ENCODE peak calls at places on chromosome 5, in six cellular contexts. Q, Y, N, M, V and U are unnamed samples.
A peak's percentile ranks its signal among the peaks of the same experiment; 100 is the strongest.

GRCh38 chr5:132293066-132293991 is 865 bp upstream of the SLC22A4 start:
- DNase-seq in Q (peak; percentile 91), Y (peak; percentile 87), N (peak; percentile 97), M (peak; percentile 94), V (peak; percentile 85), U (peak; percentile 90)

GRCh38 chr5:52867809-52868208 is 80.1 kb downstream of the ITGA1 start:
- DNase-seq in Q (no peak), Y (no peak), N (no peak), M (no peak), V (no peak), U (no peak)

GRCh38 chr5:179620703-179621350 is 2.6 kb downstream of the HNRNPH1 start:
- DNase-seq in Q (peak; percentile 4), Y (no peak), N (no peak), M (no peak), V (no peak), U (no peak)

GRCh38 chr5:32687167-32687831 is 23.8 kb upstream of the NPR3 start:
- DNase-seq in Q (no peak), Y (no peak), N (no peak), M (no peak), V (no peak), U (no peak)

GRCh38 chr5:171990713-171991015 is 15.8 kb downstream of the FBXW11 start:
- DNase-seq in Q (no peak), Y (no peak), N (no peak), M (no peak), V (no peak), U (no peak)

GRCh38 chr5:72407541-72407940 is 87.4 kb downstream of the PTCD2 start:
- DNase-seq in Q (no peak), Y (no peak), N (no peak), M (no peak), V (no peak), U (no peak)

GRCh38 chr5:106801554-106801953 is 869.2 kb downstream of the EFNA5 start:
- DNase-seq in Q (no peak), Y (no peak), N (no peak), M (no peak), V (no peak), U (no peak)

GRCh38 chr5:154092356-154092755 is 53.6 kb downstream of the MFAP3 start:
- DNase-seq in Q (no peak), Y (no peak), N (no peak), M (no peak), V (no peak), U (no peak)

GRCh38 chr5:56535347-56535746 is 280.0 kb upstream of the MAP3K1 start:
- DNase-seq in Q (no peak), Y (no peak), N (no peak), M (no peak), V (no peak), U (no peak)

GRCh38 chr5:100903036-100903887 is at the start of gene ST8SIA4:
- DNase-seq in Q (peak; percentile 92), Y (peak; percentile 81), N (peak; percentile 30), M (peak; percentile 91), V (peak; percentile 91), U (peak; percentile 86)

GRCh38 chr5:35069188-35069587 is 21.4 kb upstream of the AGXT2 start:
- DNase-seq in Q (no peak), Y (no peak), N (no peak), M (no peak), V (no peak), U (no peak)

GRCh38 chr5:138664276-138664943 is 88.8 kb upstream of the CTNNA1 start:
- DNase-seq in Q (no peak), Y (no peak), N (no peak), M (no peak), V (no peak), U (no peak)

GRCh38 chr5:10259916-10260315 is 9.8 kb downstream of the CCT5 start:
- DNase-seq in Q (no peak), Y (no peak), N (no peak), M (no peak), V (no peak), U (peak; percentile 9)

GRCh38 chr5:130939059-130939458 is 226.0 kb downstream of the HINT1 start:
- DNase-seq in Q (no peak), Y (no peak), N (no peak), M (no peak), V (no peak), U (no peak)

GRCh38 chr5:107372723-107373487 is 297.8 kb downstream of the EFNA5 start:
- DNase-seq in Q (no peak), Y (no peak), N (no peak), M (no peak), V (no peak), U (no peak)

GRCh38 chr5:64384761-64385160 is 121.1 kb upstream of the RGS7BP start:
- DNase-seq in Q (no peak), Y (no peak), N (no peak), M (no peak), V (peak; percentile 18), U (no peak)

GRCh38 chr5:137822158-137822764 is 45.4 kb upstream of the MYOT start:
- DNase-seq in Q (no peak), Y (peak; percentile 22), N (no peak), M (no peak), V (peak; percentile 76), U (no peak)

GRCh38 chr5:116395178-116395577 is 179.4 kb downstream of the SEMA6A start:
- DNase-seq in Q (no peak), Y (no peak), N (no peak), M (no peak), V (peak; percentile 58), U (no peak)

GRCh38 chr5:68012429-68012828 is 203.1 kb upstream of the PIK3R1 start:
- DNase-seq in Q (no peak), Y (no peak), N (no peak), M (no peak), V (no peak), U (no peak)

GRCh38 chr5:55234171-55234700 is 828 bp upstream of the CCNO start:
- DNase-seq in Q (no peak), Y (no peak), N (peak; percentile 32), M (no peak), V (peak; percentile 62), U (peak; percentile 26)

DNA sequence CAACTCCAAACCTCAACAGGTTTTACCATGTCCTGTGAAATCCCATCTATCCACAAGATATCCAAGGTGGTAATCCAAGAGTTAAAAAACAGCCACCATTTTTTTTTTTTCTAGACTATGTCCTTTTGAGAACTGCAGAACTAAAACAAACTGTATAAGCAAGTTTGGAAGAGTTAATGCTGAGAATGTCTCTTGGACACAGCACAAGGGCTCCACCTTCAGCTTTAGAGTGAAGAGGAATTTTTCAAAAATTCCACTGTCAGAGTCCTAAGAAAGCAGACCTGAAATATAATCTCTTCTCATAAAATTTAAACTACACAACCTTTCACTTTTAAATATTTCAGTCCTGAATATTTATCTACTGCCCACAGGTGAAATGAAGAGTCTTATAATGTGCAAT is 167.8 kb upstream of the CCNG1 start:
- DNase-seq in Q (no peak), Y (no peak), N (no peak), M (no peak), V (peak; percentile 29), U (no peak)
- TF ChIP-seq CTCF in Q (no peak), Y (no peak), N (no peak), M (no peak), V (peak; percentile 52), U (peak; percentile 38)

DNA sequence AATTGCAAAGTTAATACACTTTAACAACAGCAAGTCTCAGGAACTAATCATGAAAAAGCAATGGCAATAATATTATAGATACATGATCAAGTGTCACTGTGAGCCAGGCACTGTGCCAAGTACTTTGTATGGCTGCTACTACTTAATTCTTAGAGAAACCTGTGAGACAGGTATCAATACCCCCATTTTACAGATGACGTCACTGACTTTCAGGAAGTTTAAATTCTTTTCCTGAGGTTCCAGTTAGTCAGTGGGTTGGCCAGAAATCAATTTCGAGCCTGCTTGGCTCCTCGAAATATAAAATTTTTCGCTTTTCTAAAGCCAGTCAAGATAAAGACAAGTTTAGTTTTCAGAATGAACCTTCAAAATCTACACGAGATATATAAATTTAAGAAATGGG is 130.3 kb downstream of the SLC12A2 start:
- DNase-seq in Q (no peak), Y (no peak), N (no peak), M (no peak), V (no peak), U (no peak)
- H3K4me3 ChIP-seq in Q (no peak overlapping the region), Y (no peak overlapping the region), N (no peak overlapping the region), M (no peak overlapping the region), V (no peak overlapping the region), U (no peak overlapping the region)

DNA sequence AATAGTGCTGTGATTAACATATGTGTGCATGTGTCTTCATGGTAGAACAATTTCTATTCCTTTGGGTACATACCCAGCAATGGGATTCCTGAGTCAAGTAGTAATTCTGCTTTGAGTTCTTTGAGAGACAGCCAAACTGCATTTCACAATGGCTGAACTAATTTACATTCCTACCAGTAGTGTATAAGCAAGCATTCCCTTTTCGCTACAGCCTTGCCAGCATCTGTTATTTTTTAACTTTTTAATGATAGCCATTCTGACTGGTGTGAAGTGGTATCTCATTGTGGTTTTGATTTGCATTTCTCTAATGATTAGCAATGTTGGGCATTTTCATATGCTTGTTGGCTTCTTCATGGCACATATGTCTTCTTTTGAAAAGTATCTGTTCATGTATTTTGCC is 308.5 kb downstream of the ARRDC3 start:
- DNase-seq in Q (no peak), Y (no peak), N (no peak), M (no peak), V (no peak), U (no peak)
- TF ChIP-seq CTCF in Q (peak; percentile 32), Y (no peak), N (no peak), M (peak; percentile 22), V (no peak), U (peak; percentile 79)

GRCh38 chr5:1536298-1537165 is 12.8 kb upstream of the LPCAT1 start:
- DNase-seq in Q (no peak), Y (no peak), N (peak; percentile 15), M (peak; percentile 46), V (no peak), U (peak; percentile 45)
- H3K4me3 ChIP-seq in Q (peak overlapping the region; percentile 31), Y (peak overlapping the region; percentile 31), N (no peak overlapping the region), M (peak overlapping the region; percentile 34), V (no peak overlapping the region), U (peak overlapping the region; percentile 32)

DNA sequence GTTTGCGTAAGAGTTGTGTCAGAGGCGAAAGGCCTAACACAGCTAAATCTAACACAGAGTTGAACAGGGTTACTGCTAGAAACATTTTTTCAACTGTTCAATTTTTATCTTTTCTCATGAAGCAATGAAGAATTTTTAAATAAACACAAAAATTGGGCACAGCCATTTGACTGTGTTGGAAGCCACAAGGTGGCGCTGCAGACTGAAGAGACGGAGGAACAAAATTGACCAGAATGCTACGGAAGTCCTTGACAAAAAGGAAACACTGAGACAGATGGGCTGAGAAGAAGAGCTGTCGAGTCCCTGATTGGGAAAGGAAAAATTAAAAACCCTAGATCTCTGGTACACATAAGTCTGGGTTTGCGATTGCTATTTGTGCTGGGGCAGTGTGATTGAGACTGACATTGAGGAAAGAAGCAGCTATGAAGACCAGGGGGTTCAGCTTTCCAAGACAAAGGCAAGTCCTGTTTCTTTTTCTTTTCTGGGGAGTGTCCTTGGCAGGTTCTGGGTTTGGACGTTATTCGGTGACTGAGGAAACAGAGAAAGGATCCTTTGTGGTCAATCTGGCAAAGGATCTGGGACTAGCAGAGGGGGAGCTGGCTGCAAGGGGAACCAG is at the start of gene PCDHB9:
- DNase-seq in Q (no peak), Y (no peak), N (no peak), M (no peak), V (peak; percentile 65), U (no peak)
- TF ChIP-seq CTCF in Q (no peak), Y (no peak), N (no peak), M (peak; percentile 45), V (peak; percentile 74), U (peak; percentile 17)